ENCODE peak calls at places on chromosomes 7 and 10, in four cellular contexts. H is A549, E is K562, A is GM12878. P is an unnamed sample.
A peak's percentile ranks its signal among the peaks of the same experiment; 100 is the strongest.

GRCh38 chr7:70775570-70776156 is 356.3 kb upstream of the GALNT17 start:
- DNase-seq in A (peak; percentile 40), H (peak; percentile 6), E (no peak), P (no peak)

GRCh38 chr10:29177266-29177832 is 111.5 kb upstream of the LYZL1 start:
- DNase-seq in A (no peak), E (no peak), H (no peak), P (no peak)

GRCh38 chr10:63700209-63700934 is 179.2 kb downstream of the REEP3 start:
- DNase-seq in A (no peak), E (no peak), H (peak; percentile 73), P (peak; percentile 99)

GRCh38 chr10:78859266-78859665 is 209.5 kb upstream of the ZMIZ1 start:
- DNase-seq in A (no peak), H (no peak), E (no peak), P (no peak)

GRCh38 chr7:53602817-53603418 is 567.5 kb downstream of the POM121L12 start:
- DNase-seq in A (no peak), H (no peak), E (no peak), P (no peak)

GRCh38 chr7:42096681-42097637 is 140.1 kb downstream of the GLI3 start:
- DNase-seq in E (no peak), H (no peak), A (no peak), P (peak; percentile 53)

GRCh38 chr7:155543926-155544325 is 2.4 kb downstream of the CNPY1 start:
- DNase-seq in E (no peak), H (no peak), A (no peak), P (no peak)

GRCh38 chr7:148242271-148242801 is 348.2 kb upstream of the C7orf33 start:
- DNase-seq in A (no peak), H (peak; percentile 62), E (peak; percentile 73), P (peak; percentile 16)

GRCh38 chr10:133109736-133110532 is 22.2 kb downstream of the ADGRA1 start:
- DNase-seq in A (no peak), E (no peak), H (peak; percentile 32), P (no peak)

GRCh38 chr10:103417601-103418000 is 21.2 kb downstream of the PDCD11 start:
- DNase-seq in E (no peak), A (no peak), H (no peak), P (no peak)

GRCh38 chr10:119973261-119973660 is 80.7 kb downstream of the SEC23IP start:
- DNase-seq in H (peak; percentile 32), E (peak; percentile 24), A (peak; percentile 2), P (peak; percentile 10)

GRCh38 chr10:107163904-107164861 is at the start of gene SORCS1:
- DNase-seq in H (no peak), A (no peak), E (peak; percentile 8), P (no peak)

GRCh38 chr10:12631787-12632562 is 282.6 kb downstream of the CAMK1D start:
- DNase-seq in A (no peak), H (peak; percentile 90), E (no peak), P (no peak)

GRCh38 chr7:88141025-88141424 is 78.8 kb downstream of the SRI start:
- DNase-seq in H (no peak), A (no peak), E (no peak), P (no peak)

GRCh38 chr7:138889566-138889965 is 91.6 kb upstream of the ATP6V0A4 start:
- DNase-seq in A (no peak), E (no peak), H (peak; percentile 58), P (peak; percentile 52)

GRCh38 chr10:47214520-47214919 is 85.5 kb upstream of the GDF10 start:
- DNase-seq in E (no peak), A (no peak), H (peak; percentile 45), P (peak; percentile 8)

GRCh38 chr10:113412161-113412560 is 140.7 kb upstream of the HABP2 start:
- DNase-seq in A (no peak), E (no peak), H (no peak), P (no peak)

GRCh38 chr10:76946268-76946667 is 691.3 kb downstream of the KCNMA1 start:
- DNase-seq in A (no peak), E (no peak), H (no peak), P (peak; percentile 66)

GRCh38 chr7:35035511-35035921 is 1.8 kb downstream of the DPY19L1 start:
- DNase-seq in E (peak; percentile 44), A (no peak), H (peak; percentile 75), P (peak; percentile 56)

GRCh38 chr7:95544174-95544573 is 52.1 kb downstream of the PDK4 start:
- DNase-seq in H (no peak), A (no peak), E (no peak), P (no peak)

GRCh38 chr10:7408003-7408493 is 2.8 kb downstream of the SFMBT2 start:
- DNase-seq in E (no peak), A (no peak), H (peak; percentile 16), P (no peak)

GRCh38 chr10:43138757-43139241 is 554 bp downstream of the CSGALNACT2 start:
- DNase-seq in A (no peak), E (peak; percentile 63), H (peak; percentile 35), P (peak; percentile 55)

GRCh38 chr10:122576291-122576690 is 15.7 kb downstream of the DMBT1 start:
- DNase-seq in A (no peak), H (no peak), E (no peak), P (no peak)

GRCh38 chr10:94622666-94623205 is 60.8 kb upstream of the CYP2C18 start:
- DNase-seq in H (no peak), A (no peak), E (no peak), P (no peak)

GRCh38 chr10:11787374-11787773 is 35.8 kb upstream of the PROSER2 start:
- DNase-seq in A (no peak), H (no peak), E (no peak), P (no peak)

GRCh38 chr7:22696672-22697071 is 30.3 kb upstream of the IL6 start:
- DNase-seq in E (peak; percentile 81), H (no peak), A (no peak), P (peak; percentile 36)

GRCh38 chr7:5467645-5468044 is 44.0 kb upstream of the TNRC18 start:
- DNase-seq in A (no peak), E (no peak), H (no peak), P (no peak)

GRCh38 chr7:127657500-127657899 is 5.5 kb downstream of the SND1 start:
- DNase-seq in A (no peak), E (no peak), H (no peak), P (no peak)

GRCh38 chr7:90266808-90267207 is 21.8 kb downstream of the CFAP69 start:
- DNase-seq in A (no peak), H (no peak), E (no peak), P (peak; percentile 61)

GRCh38 chr10:6279540-6280267 is 77.0 kb downstream of the PFKFB3 start:
- DNase-seq in E (peak; percentile 24), A (no peak), H (peak; percentile 98), P (peak; percentile 66)

GRCh38 chr7:112869111-112869774 is 79.0 kb upstream of the TMEM168 start:
- DNase-seq in H (peak; percentile 55), A (peak; percentile 9), E (peak; percentile 79), P (peak; percentile 28)

GRCh38 chr7:94580601-94581000 is 71.0 kb downstream of the CASD1 start:
- DNase-seq in E (no peak), H (peak; percentile 85), A (no peak), P (peak; percentile 49)

DNA sequence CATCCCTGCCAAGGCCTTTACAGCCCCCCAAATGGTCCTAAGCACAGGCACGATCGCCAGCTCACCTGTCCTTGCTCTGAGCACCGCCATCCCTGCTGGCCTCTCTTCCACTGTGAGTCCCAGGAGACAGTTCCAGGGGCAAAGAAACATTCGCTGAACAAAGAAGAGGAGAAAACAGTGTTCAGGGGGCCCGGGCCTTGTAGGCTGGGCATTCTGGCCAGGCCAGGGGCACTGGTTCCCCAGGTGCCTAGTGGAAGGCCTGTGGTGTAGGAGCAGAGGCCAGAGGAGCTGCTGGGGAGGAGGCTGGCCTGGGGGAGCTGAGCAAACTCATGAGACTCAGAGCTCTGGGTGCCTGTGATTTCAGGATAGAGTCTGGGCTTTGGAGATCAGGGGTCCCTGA is 22.6 kb downstream of the AQP1 start:
- DNase-seq in A (no peak), H (no peak), E (peak; percentile 3), P (no peak)
- TF ChIP-seq ELK1 in A (no peak), H (no peak), E (no peak), P (no peak)

GRCh38 chr7:101676062-101676461 is 47.0 kb upstream of the MYL10 start:
- DNase-seq in H (no peak), A (no peak), E (no peak), P (no peak)
- TF ChIP-seq ELK1 in H (no peak), A (no peak), E (no peak), P (no peak)

GRCh38 chr7:130441408-130441854 is 615 bp upstream of the CEP41 start:
- DNase-seq in H (peak; percentile 29), A (no peak), E (no peak), P (peak; percentile 12)
- TF ChIP-seq ELK1 in H (no peak), A (no peak), E (no peak), P (no peak)

GRCh38 chr7:44387427-44387826 is 62.0 kb upstream of the CAMK2B start:
- DNase-seq in H (no peak), A (no peak), E (no peak), P (no peak)
- TF ChIP-seq ELK1 in H (no peak), A (no peak), E (no peak), P (no peak)

DNA sequence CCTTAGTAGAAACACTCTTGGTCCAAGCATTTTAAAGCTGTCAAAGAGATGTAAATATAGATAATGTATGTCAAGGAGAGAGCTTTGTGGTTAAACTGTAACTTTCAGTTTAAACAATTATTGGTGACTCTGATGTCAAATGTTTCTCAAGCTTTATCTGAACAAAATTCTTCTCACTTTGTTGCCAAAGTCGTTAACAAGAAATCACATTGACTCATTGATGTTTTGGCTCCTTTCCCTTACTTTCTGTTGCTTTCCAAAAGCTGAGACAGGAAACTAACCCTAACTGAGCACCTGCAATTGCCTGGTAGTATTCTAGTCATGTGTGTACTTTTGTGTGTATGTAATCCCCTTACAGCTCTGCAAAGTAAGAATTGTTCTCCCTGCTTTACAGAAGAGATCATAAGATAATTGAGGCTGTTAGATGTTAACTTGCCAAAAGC is 108.5 kb downstream of the CFTR start:
- DNase-seq in A (peak; percentile 37), E (no peak), H (peak; percentile 73), P (peak; percentile 89)
- TF ChIP-seq ELK1 in A (no peak), E (no peak), H (no peak), P (no peak)

GRCh38 chr10:73887038-73888015 is 13.0 kb upstream of the CAMK2G start:
- DNase-seq in A (no peak), H (peak; percentile 89), E (no peak), P (peak; percentile 86)
- TF ChIP-seq ELK1 in A (no peak), H (no peak), E (no peak), P (no peak)